ENCODE peak calls at places on chromosomes 3 and 15, in ten cellular contexts. N is RWPE1; F is cardiac muscle cell; R is ovary; D is body of pancreas; T is endodermal cell; A is CD4-positive, alpha-beta T cell; Z is mammary epithelial cell; E is fibroblast of lung; X is coronary artery. V is an unnamed sample.

GRCh38 chr3:17074559-17074958 is 189.8 kb downstream of the PLCL2 start:
- DNase-seq in N (no peak), F (no peak), R (no peak), D (no peak), T (no peak), A (no peak), Z (no peak), E (no peak), X (no peak), V (no peak)

GRCh38 chr3:150158974-150159625 is 188.4 kb upstream of the PFN2 start:
- DNase-seq in N (no peak), F (no peak), R (no peak), D (peak), T (no peak), A (no peak), Z (no peak), E (peak), X (no peak), V (no peak)

GRCh38 chr3:174376346-174376745 is 482.8 kb upstream of the NAALADL2 start:
- DNase-seq in N (no peak), F (no peak), R (no peak), D (no peak), T (no peak), A (no peak), Z (no peak), E (peak), X (no peak), V (no peak)

GRCh38 chr15:85616549-85616948 is 178.2 kb downstream of the KLHL25 start:
- DNase-seq in N (no peak), F (no peak), R (no peak), D (no peak), T (no peak), A (no peak), Z (no peak), E (no peak), X (no peak), V (peak)

GRCh38 chr3:148036331-148036881 is 627.2 kb downstream of the ZIC1 start:
- DNase-seq in N (no peak), F (no peak), R (no peak), D (no peak), T (no peak), A (no peak), Z (no peak), E (peak), X (no peak), V (peak)

GRCh38 chr15:65163041-65163440 is 22.1 kb downstream of the CLPX start:
- DNase-seq in N (no peak), F (no peak), R (no peak), D (no peak), T (no peak), A (no peak), Z (no peak), E (peak), X (no peak), V (no peak)

GRCh38 chr3:193080821-193081220 is 160.2 kb upstream of the PLAAT1 start:
- DNase-seq in N (no peak), F (no peak), R (no peak), D (no peak), T (no peak), A (no peak), Z (no peak), E (no peak), X (no peak), V (no peak)

GRCh38 chr15:59306520-59307163 is 66.0 kb downstream of the MYO1E start:
- DNase-seq in N (peak), F (no peak), R (no peak), D (no peak), T (no peak), A (no peak), Z (peak), E (peak), X (no peak), V (no peak)

GRCh38 chr3:48663489-48664312 is 1.0 kb upstream of the CELSR3 start:
- DNase-seq in N (peak), F (peak), R (peak), D (peak), T (peak), A (peak), Z (peak), E (peak), X (peak), V (peak)

GRCh38 chr15:56341201-56341600 is 24.0 kb upstream of the TEX9 start:
- DNase-seq in N (peak), F (no peak), R (no peak), D (no peak), T (no peak), A (no peak), Z (peak), E (peak), X (no peak), V (no peak)

GRCh38 chr3:3031358-3031757 is 78.8 kb downstream of the IL5RA start:
- DNase-seq in N (no peak), F (no peak), R (no peak), D (no peak), T (no peak), A (no peak), Z (no peak), E (peak), X (no peak), V (no peak)

GRCh38 chr3:25604107-25604805 is 60.5 kb downstream of the TOP2B start:
- DNase-seq in N (peak), F (no peak), R (no peak), D (no peak), T (no peak), A (no peak), Z (peak), E (peak), X (no peak), V (peak)

GRCh38 chr3:34015204-34016142 is 217.0 kb downstream of the PDCD6IP start:
- DNase-seq in N (no peak), F (peak), R (no peak), D (no peak), T (peak), A (no peak), Z (no peak), E (no peak), X (no peak), V (no peak)

GRCh38 chr3:4981688-4982494 is 2.7 kb downstream of the BHLHE40 start:
- DNase-seq in N (no peak), F (no peak), R (peak), D (peak), T (no peak), A (no peak), Z (peak), E (peak), X (no peak), V (peak)

GRCh38 chr3:191728186-191728585 is 267.2 kb downstream of the PYDC2 start:
- DNase-seq in N (no peak), F (no peak), R (no peak), D (no peak), T (no peak), A (no peak), Z (no peak), E (no peak), X (no peak), V (no peak)

GRCh38 chr3:109729111-109729510 is 391.8 kb upstream of the DPPA4 start:
- DNase-seq in N (no peak), F (no peak), R (no peak), D (no peak), T (no peak), A (no peak), Z (no peak), E (no peak), X (no peak), V (no peak)

GRCh38 chr3:131432441-131432840 is 50.9 kb downstream of the NUDT16 start:
- DNase-seq in N (no peak), F (no peak), R (no peak), D (no peak), T (no peak), A (no peak), Z (peak), E (no peak), X (no peak), V (no peak)

GRCh38 chr15:40130118-40130517 is 21.4 kb upstream of the BMF start:
- DNase-seq in N (no peak), F (no peak), R (no peak), D (no peak), T (no peak), A (no peak), Z (no peak), E (no peak), X (no peak), V (no peak)

GRCh38 chr3:120506076-120506827 is 55.5 kb upstream of the FSTL1 start:
- DNase-seq in N (no peak), F (no peak), R (no peak), D (no peak), T (no peak), A (no peak), Z (no peak), E (peak), X (no peak), V (peak)

GRCh38 chr3:57555316-57555715 is 758 bp upstream of the PDE12 start:
- DNase-seq in N (no peak), F (no peak), R (no peak), D (no peak), T (no peak), A (no peak), Z (no peak), E (no peak), X (no peak), V (no peak)

GRCh38 chr3:127775398-127776109 is 46.8 kb downstream of the MGLL start:
- DNase-seq in N (no peak), F (no peak), R (peak), D (no peak), T (peak), A (no peak), Z (peak), E (peak), X (no peak), V (peak)

GRCh38 chr3:12273045-12273695 is 15.7 kb upstream of the PPARG start:
- DNase-seq in N (no peak), F (no peak), R (no peak), D (no peak), T (no peak), A (no peak), Z (no peak), E (no peak), X (no peak), V (no peak)

GRCh38 chr15:32656091-32656860 is 14.8 kb downstream of the SCG5 start:
- DNase-seq in N (no peak), F (no peak), R (no peak), D (no peak), T (no peak), A (no peak), Z (peak), E (no peak), X (no peak), V (no peak)

GRCh38 chr3:117786339-117786738 is 1076.8 kb downstream of the TUSC7 start:
- DNase-seq in N (no peak), F (no peak), R (no peak), D (no peak), T (no peak), A (no peak), Z (no peak), E (peak), X (no peak), V (no peak)

GRCh38 chr3:134762016-134762415 is 33.0 kb upstream of the EPHB1 start:
- DNase-seq in N (no peak), F (no peak), R (no peak), D (no peak), T (no peak), A (no peak), Z (no peak), E (no peak), X (no peak), V (no peak)

GRCh38 chr15:40499931-40500330 is 29.1 kb downstream of the CHST14 start:
- DNase-seq in N (no peak), F (no peak), R (no peak), D (no peak), T (no peak), A (no peak), Z (peak), E (no peak), X (no peak), V (no peak)

GRCh38 chr15:35430301-35430700 is 115.7 kb downstream of the DPH6 start:
- DNase-seq in N (no peak), F (no peak), R (no peak), D (no peak), T (no peak), A (no peak), Z (no peak), E (no peak), X (no peak), V (no peak)

GRCh38 chr15:54620916-54621315 is 575.8 kb downstream of the RSL24D1 start:
- DNase-seq in N (no peak), F (no peak), R (no peak), D (no peak), T (no peak), A (no peak), Z (no peak), E (no peak), X (no peak), V (no peak)

GRCh38 chr3:51706788-51707731 is at the start of gene GRM2:
- DNase-seq in N (peak), F (peak), R (peak), D (peak), T (peak), A (no peak), Z (peak), E (peak), X (peak), V (peak)

DNA sequence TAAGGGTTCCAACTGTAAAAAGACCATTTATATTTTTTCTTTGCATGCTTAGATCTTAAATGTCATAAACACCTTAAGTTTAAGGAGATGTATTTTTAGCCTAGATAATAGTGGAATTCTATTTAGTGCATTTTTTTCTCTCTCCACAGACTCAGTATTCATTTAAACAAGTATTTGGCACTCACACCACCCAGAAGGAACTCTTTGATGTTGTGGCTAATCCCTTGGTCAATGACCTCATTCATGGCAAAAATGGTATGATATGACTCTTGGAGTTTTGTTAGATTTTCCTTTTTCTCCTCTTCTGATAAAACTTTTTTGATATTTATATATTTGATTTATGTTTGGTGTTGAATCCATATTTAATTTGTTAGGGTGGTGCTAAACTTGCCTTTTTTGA is 7.3 kb downstream of the KIF23 start:
- DNase-seq in N (no peak), F (no peak), R (no peak), D (no peak), T (no peak), A (no peak), Z (no peak), E (peak), X (no peak), V (no peak)
- H3K27ac ChIP-seq in N (no peak), F (no peak), R (no peak), D (no peak), T (no peak), A (no peak), Z (no peak), E (no peak), X (no peak), V (no peak)

GRCh38 chr15:52407374-52407773 is 111.8 kb upstream of the MYO5C start:
- DNase-seq in N (no peak), F (no peak), R (no peak), D (no peak), T (no peak), A (no peak), Z (no peak), E (no peak), X (no peak), V (no peak)

GRCh38 chr15:52408823-52409222 is 113.2 kb upstream of the MYO5C start:
- DNase-seq in N (no peak), F (no peak), R (no peak), D (no peak), T (no peak), A (no peak), Z (peak), E (no peak), X (no peak), V (peak)

DNA sequence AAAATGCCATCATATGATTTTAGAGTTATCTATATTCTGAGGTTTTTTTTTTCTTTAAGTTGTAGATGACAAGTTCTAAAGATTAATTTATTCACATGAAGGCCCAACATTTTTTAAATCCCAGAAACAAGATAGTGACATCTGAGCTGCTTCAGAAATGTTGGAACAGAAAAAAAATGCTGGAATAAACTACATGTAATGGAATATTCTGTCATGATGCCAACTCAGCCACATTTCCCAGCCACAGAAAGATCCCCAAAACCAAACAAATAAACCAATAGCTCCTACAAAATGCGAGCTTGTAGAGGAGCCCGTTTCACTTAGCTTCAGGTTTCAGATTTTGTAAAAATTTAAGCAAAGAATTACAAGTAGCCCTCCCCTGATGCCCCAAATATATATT is 111.0 kb upstream of the MYO5C start:
- DNase-seq in N (no peak), F (no peak), R (no peak), D (no peak), T (no peak), A (no peak), Z (no peak), E (peak), X (no peak), V (no peak)
- H3K27ac ChIP-seq in N (no peak), F (no peak), R (no peak), D (no peak), T (no peak), A (no peak), Z (no peak), E (no peak), X (no peak), V (no peak)

GRCh38 chr15:80072285-80072684 is 12.8 kb downstream of the ZFAND6 start:
- DNase-seq in N (peak), F (peak), R (no peak), D (peak), T (no peak), A (no peak), Z (peak), E (peak), X (no peak), V (peak)
- H3K27ac ChIP-seq in N (no peak), F (no peak), R (no peak), D (no peak), T (no peak), A (no peak), Z (peak), E (no peak), X (no peak), V (peak)

DNA sequence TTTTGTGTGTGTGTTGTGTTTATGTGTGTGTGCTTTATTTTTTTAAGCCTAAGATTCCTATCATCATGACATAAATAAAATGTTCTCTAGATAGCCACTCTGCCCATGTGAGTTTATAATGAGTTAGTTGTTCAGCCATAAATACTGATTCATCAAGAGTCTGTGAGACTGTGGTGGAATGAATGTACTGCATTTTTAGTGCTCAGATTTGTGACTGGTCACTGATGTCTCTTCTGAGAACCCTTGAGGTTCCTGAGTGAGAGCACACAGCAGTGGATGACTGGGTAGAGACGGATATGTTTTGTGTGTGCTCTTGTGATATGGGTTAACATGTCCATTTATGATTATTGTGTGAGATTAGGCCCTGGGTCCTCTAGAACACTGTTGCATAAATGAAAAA is 51.2 kb downstream of the SETD5 start:
- DNase-seq in N (no peak), F (no peak), R (no peak), D (no peak), T (no peak), A (no peak), Z (no peak), E (peak), X (no peak), V (no peak)
- H3K27ac ChIP-seq in N (no peak), F (no peak), R (no peak), D (no peak), T (no peak), A (no peak), Z (no peak), E (no peak), X (no peak), V (no peak)

DNA sequence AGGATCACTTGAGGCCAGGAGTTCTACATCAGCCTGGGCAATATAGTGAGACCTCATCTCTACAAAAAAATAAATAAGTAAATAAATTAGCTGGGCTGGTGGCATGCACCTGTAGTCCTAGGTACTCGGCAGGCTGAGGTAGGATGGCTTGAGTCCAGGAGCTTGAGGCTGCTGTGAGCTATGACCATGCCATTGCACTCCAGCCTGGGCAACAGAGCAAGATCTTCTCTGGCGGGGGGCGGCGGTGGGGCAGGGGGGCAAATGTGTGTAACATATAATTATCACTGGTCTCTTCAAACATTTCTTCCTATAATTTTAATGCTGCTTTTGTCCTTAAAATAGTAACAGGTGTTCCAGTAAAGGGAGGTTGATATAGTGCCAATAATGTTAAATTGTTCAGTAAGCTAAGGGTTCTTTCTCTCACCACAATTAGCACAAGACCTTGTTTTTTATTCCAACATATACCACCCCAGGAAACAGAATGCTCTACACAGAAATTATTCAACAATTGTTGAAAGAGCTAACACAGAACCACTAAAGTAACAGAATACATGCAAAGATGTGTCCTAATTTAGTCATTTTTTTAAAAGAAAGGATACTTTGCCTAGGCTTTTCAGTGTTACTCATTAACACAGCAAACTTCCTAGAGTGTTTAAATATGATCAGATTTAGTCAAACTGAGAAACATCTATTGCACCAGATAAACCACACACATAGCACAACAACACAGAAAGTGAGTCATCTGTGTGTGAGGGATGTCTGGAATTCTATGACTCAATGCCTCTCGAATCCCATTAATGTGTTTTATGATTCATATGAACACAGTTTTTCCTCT is 29.1 kb downstream of the ANKRD28 start:
- DNase-seq in N (peak), F (no peak), R (peak), D (peak), T (no peak), A (no peak), Z (peak), E (peak), X (no peak), V (peak)
- H3K27ac ChIP-seq in N (peak), F (no peak), R (no peak), D (peak), T (no peak), A (no peak), Z (peak), E (peak), X (peak), V (peak)

DNA sequence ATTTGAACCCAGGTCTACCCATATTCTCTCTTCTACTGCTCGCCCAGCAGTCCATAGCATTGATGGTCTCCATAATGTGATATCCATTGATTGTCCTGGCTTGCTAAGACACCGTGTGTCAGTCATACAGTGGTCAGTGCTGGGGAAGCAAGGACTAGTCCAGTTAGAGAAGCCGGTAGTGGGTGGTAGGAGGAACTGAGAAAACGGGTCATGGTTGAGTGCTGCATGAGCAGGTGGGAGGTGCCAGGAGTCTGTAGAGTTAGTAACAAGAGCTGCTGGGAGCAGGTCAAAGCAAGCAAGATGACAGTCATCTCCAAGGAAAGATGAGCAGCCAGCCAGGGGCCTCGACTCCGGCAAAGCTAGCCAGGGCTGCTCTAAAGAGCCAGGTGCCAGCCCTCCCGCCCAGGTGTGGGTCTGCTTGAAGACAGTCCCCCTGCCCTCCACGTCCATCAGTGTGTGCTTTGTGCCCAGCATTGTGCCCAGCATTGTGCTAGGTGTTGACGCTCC is 29.5 kb upstream of the USP3 start:
- DNase-seq in N (no peak), F (no peak), R (no peak), D (peak), T (peak), A (no peak), Z (peak), E (no peak), X (no peak), V (no peak)
- H3K27ac ChIP-seq in N (no peak), F (no peak), R (no peak), D (no peak), T (no peak), A (no peak), Z (no peak), E (peak), X (no peak), V (no peak)

GRCh38 chr3:156793851-156794250 is 32.3 kb upstream of the LEKR1 start:
- DNase-seq in N (no peak), F (no peak), R (no peak), D (no peak), T (no peak), A (no peak), Z (no peak), E (no peak), X (no peak), V (no peak)
- H3K27ac ChIP-seq in N (no peak), F (no peak), R (no peak), D (no peak), T (no peak), A (no peak), Z (peak), E (no peak), X (no peak), V (no peak)

GRCh38 chr3:32867954-32868353 is 50.2 kb downstream of the TRIM71 start:
- DNase-seq in N (no peak), F (no peak), R (no peak), D (no peak), T (no peak), A (no peak), Z (no peak), E (no peak), X (no peak), V (no peak)
- H3K27ac ChIP-seq in N (no peak), F (peak), R (no peak), D (no peak), T (peak), A (no peak), Z (no peak), E (no peak), X (no peak), V (no peak)

V was measured in endothelial cell of umbilical vein.